ENCODE peak calls at places on chromosomes 4 and X, in six cellular contexts. B is gastrocnemius medialis, Y is IMR-90, A is DND-41, J is sigmoid colon, P is NT2/D1. R is an unnamed sample.

GRCh38 chrX:19789376-19789775 is 98.0 kb downstream of the SH3KBP1 start:
- DNase-seq in B (no peak), Y (no peak), A (no peak), J (no peak), P (no peak), R (no peak)

GRCh38 chrX:153392642-153393321 is 8.4 kb downstream of the PNMA6E start:
- DNase-seq in B (no peak), Y (no peak), A (no peak), J (no peak), P (no peak), R (peak; percentile 33)

GRCh38 chrX:264634-265455 is 16.3 kb upstream of the PLCXD1 start:
- DNase-seq in B (no peak), Y (no peak), A (no peak), J (peak; percentile 3), P (no peak), R (no peak)

GRCh38 chrX:141405486-141405877 is 163.2 kb upstream of the SPANXC start:
- DNase-seq in B (no peak), Y (no peak), A (no peak), J (no peak), P (no peak), R (no peak)

GRCh38 chr4:103364066-103364465 is 165.9 kb upstream of the CENPE start:
- DNase-seq in B (no peak), Y (no peak), A (no peak), J (no peak), P (no peak), R (no peak)

GRCh38 chr4:25767877-25768475 is 94.8 kb downstream of the SEL1L3 start:
- DNase-seq in B (peak; percentile 21), Y (peak; percentile 79), A (peak; percentile 44), J (no peak), P (peak; percentile 76), R (peak; percentile 69)

GRCh38 chrX:48071064-48071985 is at the start of gene ZNF630:
- DNase-seq in B (peak; percentile 59), Y (peak; percentile 6), A (no peak), J (peak; percentile 88), P (peak; percentile 75), R (peak; percentile 85)

GRCh38 chr4:120066182-120066524 is 495 bp downstream of the MAD2L1 start:
- DNase-seq in B (no peak), Y (no peak), A (peak; percentile 78), J (no peak), P (peak; percentile 18), R (no peak)

GRCh38 chr4:75715105-75715799 is 9.1 kb upstream of the USO1 start:
- DNase-seq in B (no peak), Y (peak; percentile 69), A (no peak), J (no peak), P (no peak), R (no peak)

GRCh38 chr4:57154191-57154590 is 44.0 kb upstream of the IGFBP7 start:
- DNase-seq in B (no peak), Y (peak; percentile 23), A (no peak), J (no peak), P (no peak), R (no peak)

GRCh38 chr4:186296481-186296880 is 30.5 kb downstream of the F11 start:
- DNase-seq in B (no peak), Y (no peak), A (no peak), J (no peak), P (no peak), R (no peak)
- H3K4me3 ChIP-seq in B (no peak overlapping the region), Y (no peak overlapping the region), A (no peak overlapping the region), J (no peak overlapping the region), P (no peak overlapping the region), R (no peak overlapping the region)

GRCh38 chr4:90012918-90013317 is 114.3 kb upstream of the CCSER1 start:
- DNase-seq in B (no peak), Y (no peak), A (no peak), J (no peak), P (no peak), R (no peak)
- H3K27me3 ChIP-seq in B (no peaks in the 10 kb centered on the region), Y (no peaks in the 10 kb centered on the region), A (no peaks in the 10 kb centered on the region), J (no peaks in the 10 kb centered on the region), P (no peaks in the 10 kb centered on the region), R (no peaks in the 10 kb centered on the region)

GRCh38 chr4:168641811-168642140 is 144.9 kb downstream of the PALLD start:
- DNase-seq in B (no peak), Y (no peak), A (no peak), J (no peak), P (no peak), R (no peak)
- H3K4me1 ChIP-seq in B (peaks cover 49% of the 10 kb centered on the region), Y (peaks cover 8% of the 10 kb centered on the region), A (no peaks in the 10 kb centered on the region), J (peaks cover 28% of the 10 kb centered on the region), P (no peaks in the 10 kb centered on the region), R (peaks cover 12% of the 10 kb centered on the region)

DNA sequence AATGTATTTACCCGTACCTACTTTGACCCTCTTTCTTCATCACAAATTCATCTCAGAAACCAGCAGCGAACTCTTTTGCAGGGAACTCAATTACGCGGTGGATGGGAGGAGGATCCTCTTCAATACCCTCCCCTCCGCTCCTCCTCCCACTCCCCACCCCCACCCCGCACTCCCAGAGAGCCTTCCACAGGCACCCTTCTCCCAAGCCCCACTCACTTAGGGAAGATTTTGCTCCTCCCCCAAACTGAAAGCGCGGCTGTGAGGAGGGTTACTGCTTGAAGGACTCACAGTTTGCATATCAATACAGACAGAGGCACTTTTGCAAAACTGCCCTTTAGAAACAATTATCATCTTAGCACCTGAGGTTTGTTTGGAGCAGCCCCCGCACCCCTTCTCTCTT is 955 bp upstream of the IL1RAPL1 start:
- DNase-seq in B (no peak), Y (peak; percentile 45), A (no peak), J (peak; percentile 70), P (peak; percentile 33), R (peak; percentile 54)
- H3K4me3 ChIP-seq in B (peak overlapping the region; percentile 40), Y (peak overlapping the region; percentile 63), A (no peak overlapping the region), J (peak overlapping the region; percentile 28), P (peak overlapping the region; percentile 60), R (peak overlapping the region; percentile 58)

DNA sequence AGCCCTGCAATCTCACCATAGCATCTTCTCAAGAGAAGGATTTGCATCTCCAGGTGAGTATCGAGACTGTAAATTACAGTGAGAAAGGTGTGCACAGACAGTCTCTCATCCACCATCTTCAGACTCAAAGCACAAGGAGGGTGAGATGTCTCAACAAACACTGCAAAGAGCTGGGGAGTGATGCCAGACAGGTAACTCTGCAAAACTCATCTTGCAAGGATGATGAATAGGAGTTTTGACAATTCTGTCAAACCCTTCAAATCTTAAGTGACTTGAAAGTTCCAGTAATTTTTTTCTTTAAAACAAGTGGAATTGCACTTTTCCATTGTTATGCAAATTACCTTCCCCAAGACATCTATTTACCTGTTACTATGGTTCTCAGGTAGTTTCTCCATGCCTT is 277.2 kb upstream of the VCX3A start:
- DNase-seq in B (no peak), Y (no peak), A (no peak), J (no peak), P (no peak), R (no peak)
- H3K27me3 ChIP-seq in B (no peaks in the 10 kb centered on the region), Y (no peaks in the 10 kb centered on the region), A (no peaks in the 10 kb centered on the region), J (no peaks in the 10 kb centered on the region), P (no peaks in the 10 kb centered on the region), R (no peaks in the 10 kb centered on the region)

GRCh38 chrX:40149286-40150175 is 51.8 kb upstream of the BCOR start:
- DNase-seq in B (no peak), Y (no peak), A (no peak), J (no peak), P (no peak), R (no peak)
- H3K4me1 ChIP-seq in B (peaks cover 22% of the 10 kb centered on the region), Y (no peaks in the 10 kb centered on the region), A (peaks cover 84% of the 10 kb centered on the region), J (peaks cover 29% of the 10 kb centered on the region), P (peaks cover 25% of the 10 kb centered on the region), R (peaks cover 13% of the 10 kb centered on the region)

GRCh38 chrX:150483576-150483975 is 84.8 kb upstream of the MTM1 start:
- DNase-seq in B (no peak), Y (no peak), A (no peak), J (no peak), P (no peak), R (no peak)

GRCh38 chrX:150487369-150488094 is 80.9 kb upstream of the MTM1 start:
- DNase-seq in B (no peak), Y (no peak), A (no peak), J (no peak), P (no peak), R (no peak)

GRCh38 chrX:150486011-150486410 is 82.4 kb upstream of the MTM1 start:
- DNase-seq in B (peak; percentile 46), Y (peak; percentile 59), A (peak; percentile 60), J (peak; percentile 74), P (no peak), R (peak; percentile 71)

GRCh38 chrX:150478496-150479492 is 89.6 kb upstream of the MTM1 start:
- DNase-seq in B (no peak), Y (no peak), A (no peak), J (no peak), P (no peak), R (no peak)

DNA sequence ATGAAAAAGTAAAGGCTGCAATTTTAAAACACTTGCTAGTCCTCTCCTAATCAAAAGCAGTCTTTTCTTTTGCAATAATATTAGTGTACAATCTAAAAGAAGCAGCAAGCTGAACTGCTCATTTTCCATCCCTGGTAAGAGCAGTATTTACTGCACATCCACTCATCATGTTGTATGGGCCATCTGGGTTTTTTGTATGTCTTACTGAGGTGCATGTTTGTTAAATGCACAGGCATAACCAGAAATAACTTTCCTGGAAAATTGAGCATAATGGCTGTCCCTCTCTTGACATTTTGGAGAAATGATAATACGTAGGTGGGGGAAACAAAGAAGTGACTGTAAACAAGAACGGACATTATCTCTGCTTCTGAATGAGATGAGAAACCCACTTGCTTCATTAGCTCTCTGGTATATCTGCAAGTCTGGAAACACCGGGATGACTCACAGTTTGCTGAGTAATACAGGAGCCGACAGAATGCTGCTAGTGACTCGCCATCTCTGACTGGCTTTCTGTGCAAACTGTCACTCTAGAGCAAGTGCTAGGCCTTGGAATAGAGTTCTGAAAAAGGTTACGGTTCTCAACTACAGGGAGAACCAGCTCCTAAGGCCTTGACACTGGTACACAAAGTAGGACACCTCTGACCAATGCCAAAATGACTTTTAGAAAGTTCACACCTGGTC is 85.7 kb upstream of the MTM1 start:
- DNase-seq in B (no peak), Y (peak; percentile 85), A (no peak), J (no peak), P (no peak), R (no peak)
- H3K4me3 ChIP-seq in B (no peak overlapping the region), Y (no peak overlapping the region), A (no peak overlapping the region), J (no peak overlapping the region), P (no peak overlapping the region), R (no peak overlapping the region)

GRCh38 chr4:138964716-138965426 is 50.7 kb upstream of the NOCT start:
- DNase-seq in B (no peak), Y (no peak), A (no peak), J (no peak), P (no peak), R (no peak)

GRCh38 chr4:138961687-138962086 is 53.9 kb upstream of the NOCT start:
- DNase-seq in B (no peak), Y (no peak), A (no peak), J (no peak), P (no peak), R (no peak)

GRCh38 chr4:138972956-138973819 is 42.4 kb upstream of the NOCT start:
- DNase-seq in B (no peak), Y (no peak), A (no peak), J (no peak), P (no peak), R (no peak)

DNA sequence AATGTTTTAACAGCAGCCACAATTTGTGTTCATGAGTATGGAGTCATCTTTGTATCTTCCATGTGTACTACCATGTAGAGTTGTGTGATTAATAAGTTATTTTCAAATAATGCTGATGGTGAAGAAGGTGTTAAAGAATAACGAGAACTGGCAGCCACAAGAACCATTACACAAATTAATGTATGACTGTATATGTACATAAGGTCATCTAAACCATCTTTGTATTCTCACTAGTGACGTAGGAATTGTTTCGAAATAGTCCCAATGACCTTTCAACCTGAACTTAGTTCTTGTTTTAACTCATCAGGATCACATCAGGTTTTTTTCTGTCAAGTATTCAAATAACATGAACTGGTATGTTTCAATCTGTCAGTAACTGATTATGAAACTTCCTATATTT is 48.3 kb upstream of the NOCT start:
- DNase-seq in B (no peak), Y (no peak), A (no peak), J (no peak), P (no peak), R (no peak)
- H3K27me3 ChIP-seq in B (no peaks in the 10 kb centered on the region), Y (no peaks in the 10 kb centered on the region), A (no peaks in the 10 kb centered on the region), J (no peaks in the 10 kb centered on the region), P (peaks cover 8% of the 10 kb centered on the region), R (no peaks in the 10 kb centered on the region)